ENCODE peak calls at places on chromosomes 11 and 22, in eight cellular contexts. B is K562, M is right atrium auricular region, P is neural progenitor cell, I is brain microvascular endothelial cell, Y is adrenal gland, H is pancreas, Q is WERI-Rb-1. T is an unnamed sample.

GRCh38 chr11:85740464-85741400 is 54.7 kb upstream of the CCDC89 start:
- DNase-seq in I (no peak), B (no peak), H (no peak), M (no peak), P (peak), Y (no peak), Q (no peak), T (no peak)

GRCh38 chr11:57456960-57457642 is 3.2 kb upstream of the RTN4RL2 start:
- DNase-seq in Y (peak), P (peak), M (peak), I (peak), Q (peak), B (peak), H (peak), T (peak)

GRCh38 chr11:44702897-44703296 is 23.9 kb upstream of the TSPAN18 start:
- DNase-seq in Y (peak), B (no peak), Q (no peak), I (no peak), M (no peak), H (no peak), P (no peak), T (no peak)

GRCh38 chr22:19571207-19571795 is 47.1 kb upstream of the CLDN5 start:
- DNase-seq in Q (no peak), I (peak), Y (no peak), M (no peak), H (no peak), B (peak), P (no peak), T (no peak)

GRCh38 chr22:40855104-40855959 is 1.1 kb downstream of the ST13 start:
- DNase-seq in I (no peak), B (no peak), H (no peak), Q (no peak), P (peak), Y (peak), M (no peak), T (no peak)

GRCh38 chr11:134908583-134908982 is 496.5 kb upstream of the B3GAT1 start:
- DNase-seq in B (no peak), H (no peak), P (no peak), I (no peak), Y (no peak), Q (no peak), M (no peak), T (no peak)

GRCh38 chr11:65279713-65280459 is 18.1 kb downstream of the POLA2 start:
- DNase-seq in Y (peak), B (no peak), H (no peak), I (peak), Q (no peak), M (peak), P (no peak), T (peak)

GRCh38 chr11:65576232-65576866 is 496 bp downstream of the EHBP1L1 start:
- DNase-seq in P (no peak), M (no peak), Y (no peak), H (no peak), Q (no peak), I (no peak), B (no peak), T (no peak)

GRCh38 chr11:71995726-71996291 is 2.9 kb upstream of the IL18BP start:
- DNase-seq in Q (no peak), I (no peak), Y (no peak), B (peak), H (no peak), P (no peak), M (no peak), T (no peak)

DNA sequence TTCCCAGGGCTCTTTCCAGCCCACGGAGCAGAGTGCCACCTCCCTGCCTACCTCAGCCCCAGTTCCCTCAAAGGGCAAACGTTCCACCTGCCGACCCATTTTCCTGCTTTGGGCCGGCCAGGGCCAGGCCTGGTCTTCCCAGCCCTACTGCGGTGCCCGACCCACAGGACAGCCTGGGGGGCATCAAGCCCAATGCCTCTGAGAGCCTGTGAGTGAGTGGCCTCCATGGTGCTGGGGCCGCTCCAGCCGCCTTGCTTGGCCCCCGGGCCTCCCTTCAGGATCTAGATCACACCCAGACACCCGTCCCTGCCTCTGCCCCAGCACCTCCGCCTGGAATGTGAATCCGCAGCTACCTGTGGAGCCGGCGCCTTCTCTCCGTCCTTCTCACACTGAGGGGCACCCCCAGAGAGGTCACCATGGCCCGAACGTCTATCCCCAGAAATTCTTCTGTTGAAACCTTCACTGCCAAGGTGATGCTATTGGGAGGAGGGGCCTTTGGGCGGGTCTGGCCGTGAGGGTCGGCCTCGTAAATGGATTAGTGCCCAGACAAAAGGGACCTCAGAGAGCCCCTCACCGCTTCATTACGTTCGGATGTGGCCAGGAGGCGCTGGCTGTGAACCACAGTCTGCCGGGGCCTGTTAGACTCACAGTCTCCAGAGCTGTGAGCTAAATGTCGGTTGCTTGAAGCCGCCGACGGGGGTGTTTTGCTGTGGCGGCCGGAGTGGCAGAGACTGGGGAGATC is 36.2 kb upstream of the BRSK2 start:
- DNase-seq in Y (no peak), P (peak), M (no peak), I (no peak), Q (no peak), H (peak), B (no peak), T (no peak)
- TF ChIP-seq CTCF in Y (no peak), P (no peak), M (no peak), I (no peak), Q (no peak), H (no peak), B (no peak), T (no peak)

DNA sequence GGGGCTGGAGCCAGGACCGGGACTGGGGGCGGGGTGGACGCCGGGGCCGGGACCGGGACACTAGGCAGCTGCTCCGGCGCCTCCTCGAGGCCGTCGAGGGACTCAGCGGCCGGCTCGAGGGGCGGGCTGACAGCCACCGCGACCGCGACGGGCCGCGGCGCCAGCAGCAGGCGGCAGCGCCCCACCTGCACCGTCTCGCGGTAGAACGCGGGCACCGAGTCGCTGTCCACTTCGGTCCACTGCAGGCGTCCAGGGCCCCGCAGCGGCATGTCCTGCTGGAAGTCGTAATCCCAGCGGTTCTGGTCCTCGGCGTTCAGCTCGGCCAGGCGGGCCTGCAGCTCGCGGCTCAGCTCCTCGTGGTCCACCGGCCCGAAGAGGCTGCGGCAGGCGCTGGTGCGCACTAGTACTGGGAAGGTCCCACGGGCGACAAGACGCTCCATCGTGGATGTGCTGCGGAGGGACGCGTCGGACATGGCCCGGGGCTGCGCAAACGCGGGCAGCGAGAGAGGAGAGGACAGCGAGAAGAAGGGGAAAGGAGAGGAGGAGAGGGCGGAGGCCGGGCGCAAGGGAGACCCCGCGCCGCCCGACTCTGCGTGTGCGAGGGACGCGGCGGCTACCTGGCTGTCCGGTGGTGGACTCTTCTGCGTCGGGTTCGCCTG is 429 bp downstream of the CDKN1C start:
- DNase-seq in M (no peak), B (peak), I (no peak), P (peak), H (peak), Y (peak), Q (peak), T (no peak)
- H3K27ac ChIP-seq in M (peak), B (peak), I (no peak), P (no peak), H (peak), Y (peak), Q (peak), T (peak)

GRCh38 chr11:127458561-127458960 is 458.0 kb upstream of the KIRREL3 start:
- DNase-seq in H (no peak), M (no peak), P (no peak), Q (no peak), Y (no peak), B (no peak), I (no peak), T (no peak)
- TF ChIP-seq CTCF in H (no peak), M (no peak), P (no peak), Q (no peak), Y (no peak), B (no peak), I (no peak), T (no peak)

GRCh38 chr22:34885852-34886251 is 180.1 kb upstream of the ISX start:
- DNase-seq in H (no peak), Q (no peak), B (no peak), Y (no peak), I (no peak), M (no peak), P (no peak), T (no peak)
- H3K27ac ChIP-seq in H (no peak), Q (peak), B (no peak), Y (no peak), I (no peak), M (no peak), P (no peak), T (no peak)

GRCh38 chr11:100735949-100736675 is 49.0 kb downstream of the ARHGAP42 start:
- DNase-seq in Q (no peak), B (no peak), Y (no peak), P (peak), I (peak), H (no peak), M (no peak), T (no peak)
- TF ChIP-seq CTCF in Q (no peak), B (no peak), Y (no peak), P (peak), I (peak), H (no peak), M (no peak), T (no peak)

T was measured in RWPE1.